ENCODE peak calls at places on chromosomes 1 and 21, in four cellular contexts. X is HFF-Myc, G is AG10803, Z is fibroblast of pulmonary artery. B is an unnamed sample.

GRCh38 chr1:156776942-156777341 is 9.6 kb downstream of the PRCC start:
- DNase-seq in X (no peak), G (no peak), Z (no peak), B (no peak)

GRCh38 chr1:216851073-216851472 is 127.8 kb upstream of the ESRRG start:
- DNase-seq in X (no peak), G (no peak), Z (no peak), B (no peak)

GRCh38 chr1:166914111-166914510 is 38.0 kb upstream of the TADA1 start:
- DNase-seq in X (no peak), G (peak), Z (no peak), B (no peak)

GRCh38 chr1:156616463-156616862 is 2.8 kb upstream of the HAPLN2 start:
- DNase-seq in X (no peak), G (no peak), Z (peak), B (no peak)

GRCh38 chr21:15564907-15565306 is 164.9 kb upstream of the USP25 start:
- DNase-seq in X (no peak), G (no peak), Z (peak), B (peak)

GRCh38 chr1:18923721-18924610 is 21.6 kb upstream of the ALDH4A1 start:
- DNase-seq in X (no peak), G (peak), Z (peak), B (peak)

GRCh38 chr1:72283204-72284083 is 1.1 kb upstream of the NEGR1 start:
- DNase-seq in X (no peak), G (peak), Z (peak), B (peak)

GRCh38 chr1:111988743-111989453 is 570 bp downstream of the KCND3 start:
- DNase-seq in X (no peak), G (no peak), Z (no peak), B (no peak)

GRCh38 chr21:41615613-41616012 is 107.7 kb upstream of the TMPRSS2 start:
- DNase-seq in X (peak), G (peak), Z (peak), B (peak)

GRCh38 chr1:221336141-221336540 is 405.7 kb downstream of the DUSP10 start:
- DNase-seq in X (no peak), G (peak), Z (peak), B (no peak)

DNA sequence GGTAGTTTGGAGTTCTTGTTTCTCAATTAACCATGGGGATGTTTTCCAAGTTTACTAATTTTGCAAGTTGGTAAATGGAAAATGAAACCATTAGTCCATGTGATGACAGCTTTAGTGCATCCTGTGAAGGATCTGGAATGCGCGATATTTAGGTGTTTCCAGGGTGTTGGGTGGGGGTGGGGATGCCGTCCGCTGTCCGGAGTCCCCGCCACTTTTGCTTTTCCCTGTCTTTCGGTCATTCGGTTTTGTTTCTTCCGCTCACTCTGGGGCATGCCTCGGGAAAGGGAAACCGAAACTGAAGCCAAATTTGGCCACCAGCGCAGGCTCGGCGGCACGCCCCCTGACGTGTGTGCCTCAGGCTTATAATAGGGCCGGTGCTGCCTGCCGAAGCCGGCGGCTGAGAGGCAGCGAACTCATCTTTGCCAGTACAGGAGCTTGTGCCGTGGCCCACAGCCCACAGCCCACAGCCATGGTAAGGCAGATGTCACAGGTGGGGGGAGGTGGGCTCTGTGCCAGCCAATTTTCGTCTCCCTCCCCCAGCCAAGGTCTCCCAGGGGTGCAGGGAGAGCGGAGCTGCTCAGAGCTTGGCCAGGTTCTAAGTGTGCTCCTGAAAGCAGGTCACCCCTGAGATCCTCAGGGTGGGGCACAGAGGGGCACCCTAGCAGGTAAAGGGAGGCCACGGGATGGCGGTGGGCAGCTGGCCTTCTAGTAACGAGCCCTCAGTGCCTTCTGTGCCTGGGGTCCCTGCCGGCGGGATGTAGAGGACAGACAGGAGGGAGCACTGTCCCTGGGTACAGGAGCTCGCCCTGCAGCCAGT is at the start of gene ISG15:
- DNase-seq in X (no peak), G (peak), Z (peak), B (peak)
- TF ChIP-seq CTCF in X (no peak), G (no peak), Z (no peak), B (no peak)

GRCh38 chr1:181016563-181016962 is 6.1 kb downstream of the STX6 start:
- DNase-seq in X (no peak), G (no peak), Z (no peak), B (peak)
- H3K4me3 ChIP-seq in X (no peak), G (no peak), Z (no peak), B (no peak)

GRCh38 chr21:26847951-26848350 is 2.7 kb upstream of the ADAMTS1 start:
- DNase-seq in X (no peak), G (no peak), Z (no peak), B (no peak)

GRCh38 chr21:26845750-26846035 is 484 bp upstream of the ADAMTS1 start:
- DNase-seq in X (no peak), G (peak), Z (no peak), B (no peak)

GRCh38 chr21:26845066-26845749 is at the start of gene ADAMTS1:
- DNase-seq in X (no peak), G (peak), Z (peak), B (peak)

GRCh38 chr21:26844258-26845065 is 747 bp downstream of the ADAMTS1 start:
- DNase-seq in X (no peak), G (peak), Z (peak), B (peak)

DNA sequence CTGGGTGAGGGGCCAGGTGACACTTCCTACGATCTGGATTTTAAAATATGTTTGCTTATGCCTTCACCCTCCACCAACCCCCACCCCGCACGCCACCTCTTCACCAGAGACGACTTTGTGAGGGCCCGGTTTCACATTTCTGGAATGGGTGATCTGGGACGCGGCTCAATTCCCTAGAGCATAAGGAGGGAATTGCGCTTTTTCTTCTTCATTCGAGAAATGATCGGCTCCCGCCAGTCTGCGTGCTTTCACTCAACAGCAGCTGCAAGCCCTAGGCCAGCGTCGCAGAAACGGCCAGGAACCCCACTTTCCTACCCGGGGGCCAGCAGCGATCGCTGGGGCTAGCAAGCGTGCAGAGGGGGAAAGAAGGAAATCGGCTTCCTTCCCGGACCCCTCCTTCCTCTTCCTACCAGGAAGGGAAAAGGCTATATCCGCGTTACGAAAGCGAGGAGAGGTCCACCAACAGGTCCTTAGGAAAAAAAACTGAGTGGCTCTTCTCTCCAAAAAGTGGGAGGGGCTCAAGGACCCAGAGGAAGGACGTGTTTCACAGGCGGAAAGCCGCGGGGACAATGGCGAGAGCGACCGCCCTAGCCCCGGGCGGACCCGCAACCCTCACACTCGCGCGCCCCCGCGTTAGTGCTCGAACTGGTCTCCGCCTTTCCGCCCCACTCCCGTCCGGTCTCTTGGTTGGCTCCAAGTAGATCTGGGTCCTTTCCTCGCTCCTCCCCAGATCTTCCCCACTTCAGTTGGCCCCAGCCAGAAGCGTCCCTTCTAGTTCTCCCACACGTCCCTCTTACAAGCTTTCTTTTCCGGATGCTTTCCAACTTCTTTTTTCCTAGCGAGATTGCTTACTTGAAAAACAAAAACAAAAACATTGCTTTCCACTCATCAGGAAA is 1.1 kb upstream of the ADAMTS1 start:
- DNase-seq in X (no peak), G (peak), Z (peak), B (peak)
- TF ChIP-seq CTCF in X (peak), G (peak), Z (peak), B (peak)

GRCh38 chr1:150876111-150876434 is 326 bp downstream of the ARNT start:
- DNase-seq in X (peak), G (peak), Z (peak), B (peak)

GRCh38 chr1:150877220-150877516 is 769 bp upstream of the ARNT start:
- DNase-seq in X (no peak), G (no peak), Z (no peak), B (no peak)

GRCh38 chr1:150887018-150887417 is at the start of gene CTXND2:
- DNase-seq in X (no peak), G (peak), Z (peak), B (peak)

GRCh38 chr1:150881331-150882070 is 5.1 kb upstream of the ARNT start:
- DNase-seq in X (peak), G (peak), Z (peak), B (peak)
- H3K4me3 ChIP-seq in X (no peak), G (peak), Z (peak), B (no peak)

GRCh38 chr1:38340409-38340808 is 293.8 kb upstream of the POU3F1 start:
- DNase-seq in X (no peak), G (no peak), Z (no peak), B (no peak)
- TF ChIP-seq CTCF in X (no peak), G (no peak), Z (no peak), B (no peak)

GRCh38 chr1:56436338-56436695 is 143.0 kb downstream of the PLPP3 start:
- DNase-seq in X (no peak), G (no peak), Z (no peak), B (no peak)
- H3K4me3 ChIP-seq in X (no peak), G (no peak), Z (no peak), B (no peak)

GRCh38 chr1:202367200-202367742 is 18.8 kb downstream of the PPP1R12B start:
- DNase-seq in X (peak), G (peak), Z (no peak), B (no peak)
- TF ChIP-seq CTCF in X (no peak), G (no peak), Z (no peak), B (no peak)

GRCh38 chr21:44702111-44702972 is 5.4 kb downstream of the KRTAP10-12 start:
- DNase-seq in X (no peak), G (no peak), Z (no peak), B (no peak)

GRCh38 chr21:44701023-44701400 is 4.0 kb downstream of the KRTAP10-12 start:
- DNase-seq in X (no peak), G (no peak), Z (no peak), B (no peak)

GRCh38 chr21:44702973-44703730 is 6.2 kb downstream of the KRTAP10-12 start:
- DNase-seq in X (no peak), G (no peak), Z (no peak), B (no peak)

GRCh38 chr21:44700101-44701022 is 3.4 kb downstream of the KRTAP10-12 start:
- DNase-seq in X (no peak), G (no peak), Z (no peak), B (no peak)

GRCh38 chr21:44701541-44701940 is 4.6 kb downstream of the KRTAP10-12 start:
- DNase-seq in X (no peak), G (no peak), Z (no peak), B (no peak)
- H3K4me3 ChIP-seq in X (no peak), G (no peak), Z (no peak), B (no peak)

GRCh38 chr1:215830221-215830620 is 263.1 kb downstream of the KCTD3 start:
- DNase-seq in X (no peak), G (peak), Z (peak), B (no peak)

GRCh38 chr1:215819114-215819513 is 252.0 kb downstream of the KCTD3 start:
- DNase-seq in X (no peak), G (peak), Z (peak), B (no peak)

DNA sequence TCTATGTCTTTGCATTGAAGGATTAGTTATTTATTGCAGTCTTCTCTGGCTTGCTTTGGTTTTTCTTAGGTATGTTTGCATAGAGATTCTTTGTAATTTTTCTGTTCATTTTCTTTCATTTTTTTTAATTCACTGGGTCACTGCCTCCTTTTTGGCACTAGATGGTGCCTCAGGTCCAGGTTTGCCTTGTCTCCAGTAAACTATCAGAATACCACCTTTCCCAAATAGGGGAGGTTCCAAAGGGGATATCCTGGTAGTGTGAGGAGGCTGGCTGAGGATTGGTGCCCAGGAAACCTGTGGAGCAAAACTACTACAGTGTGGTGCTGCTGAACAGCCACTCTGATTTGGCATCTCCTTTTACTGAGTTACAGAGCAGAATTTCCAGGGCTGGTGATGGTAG is 257.1 kb downstream of the KCTD3 start:
- DNase-seq in X (no peak), G (no peak), Z (peak), B (no peak)
- TF ChIP-seq CTCF in X (peak), G (peak), Z (peak), B (no peak)

DNA sequence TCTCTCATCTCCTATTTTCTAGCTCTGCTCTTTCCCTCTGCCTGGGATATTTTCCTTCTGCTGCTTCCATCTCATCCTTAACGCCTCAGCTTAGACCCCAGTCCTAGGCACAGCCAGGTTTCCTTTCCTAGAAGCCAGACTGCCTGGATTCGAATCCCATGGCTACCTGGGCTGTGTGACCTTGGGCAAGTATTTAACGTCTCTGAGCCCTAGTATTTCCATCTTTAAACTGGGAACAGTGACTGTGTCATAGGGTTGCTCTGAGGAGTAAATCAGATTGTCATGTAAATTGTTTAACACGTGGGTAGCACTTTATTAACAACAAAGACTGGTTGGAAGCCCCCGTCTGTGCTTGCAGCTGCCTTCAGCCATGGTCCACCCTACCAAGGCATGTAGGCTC is 18.4 kb downstream of the DHRS3 start:
- DNase-seq in X (no peak), G (no peak), Z (no peak), B (no peak)
- H3K4me3 ChIP-seq in X (no peak), G (no peak), Z (no peak), B (no peak)

B was measured in epithelial cell of esophagus.